ENCODE peak calls at places on chromosome 22, in six cellular contexts. I is CD8-positive, alpha-beta T cell; R is retina; Q is activated T-cell treated with anti-CD3 and anti-CD28 coated beads for 24 hours; F is activated CD4-positive, alpha-beta T cell treated with anti-CD3 and anti-CD28 coated beads for 24 hours; X is NCI-H1105 treated with DMSO at 0.1 percent for 48 hours. H is an unnamed sample.

GRCh38 chr22:44616882-44617655 is 84.9 kb upstream of the PRR5 start:
- DNase-seq in I (no peak), R (peak; percentile 10), Q (no peak), F (no peak), X (no peak), H (no peak)

GRCh38 chr22:39724390-39724789 is 153.8 kb downstream of the CACNA1I start:
- DNase-seq in I (no peak), R (no peak), Q (no peak), F (no peak), X (no peak), H (no peak)

GRCh38 chr22:45418056-45418769 is 4.7 kb downstream of the RIBC2 start:
- DNase-seq in I (no peak), R (no peak), Q (no peak), F (no peak), X (no peak), H (no peak)

GRCh38 chr22:37501610-37502341 is 15.6 kb upstream of the MFNG start:
- DNase-seq in I (no peak), R (no peak), Q (no peak), F (no peak), X (no peak), H (no peak)

GRCh38 chr22:38756631-38757463 is 1.0 kb upstream of the SUN2 start:
- DNase-seq in I (no peak), R (no peak), Q (no peak), F (no peak), X (peak; percentile 38), H (no peak)

GRCh38 chr22:41800348-41801146 is at the start of gene CCDC134:
- DNase-seq in I (peak; percentile 91), R (peak; percentile 95), Q (peak; percentile 87), F (peak; percentile 87), X (peak; percentile 86), H (peak; percentile 86)

GRCh38 chr22:43505896-43506295 is 94.1 kb downstream of the MPPED1 start:
- DNase-seq in I (no peak), R (no peak), Q (no peak), F (no peak), X (no peak), H (no peak)

GRCh38 chr22:47449508-47450270 is 687.2 kb downstream of the TBC1D22A start:
- DNase-seq in I (no peak), R (no peak), Q (no peak), F (no peak), X (peak; percentile 19), H (no peak)

GRCh38 chr22:37318255-37319109 is 36.2 kb downstream of the CYTH4 start:
- DNase-seq in I (no peak), R (no peak), Q (no peak), F (no peak), X (no peak), H (no peak)

GRCh38 chr22:22410121-22410520 is 98.4 kb downstream of the ZNF280B start:
- DNase-seq in I (peak; percentile 27), R (peak; percentile 32), Q (no peak), F (no peak), X (no peak), H (no peak)

GRCh38 chr22:31734512-31734911 is 15.4 kb downstream of the PRR14L start:
- DNase-seq in I (no peak), R (no peak), Q (no peak), F (no peak), X (no peak), H (no peak)

GRCh38 chr22:35766654-35767580 is 49.2 kb downstream of the APOL5 start:
- DNase-seq in I (no peak), R (peak; percentile 25), Q (no peak), F (no peak), X (peak; percentile 79), H (no peak)

GRCh38 chr22:37241351-37242142 is 2.5 kb downstream of the RAC2 start:
- DNase-seq in I (peak; percentile 64), R (no peak), Q (no peak), F (no peak), X (no peak), H (no peak)

GRCh38 chr22:45065726-45066125 is 55.9 kb upstream of the PHF21B start:
- DNase-seq in I (no peak), R (no peak), Q (no peak), F (no peak), X (no peak), H (no peak)

GRCh38 chr22:30535182-30535581 is 11.4 kb downstream of the SEC14L6 start:
- DNase-seq in I (no peak), R (no peak), Q (no peak), F (no peak), X (no peak), H (no peak)

GRCh38 chr22:48441553-48441850 is 1386.2 kb downstream of the BRD1 start:
- DNase-seq in I (no peak), R (no peak), Q (no peak), F (no peak), X (no peak), H (no peak)